ENCODE peak calls at places on chromosomes 2 and 18, in six cellular contexts. N is upper lobe of right lung, E is PC-9, X is lower leg skin, F is H9, V is cardiac fibroblast. G is an unnamed sample.

GRCh38 chr2:195270466-195270865 is 386.6 kb upstream of the SLC39A10 start:
- DNase-seq in N (no peak), E (no peak), X (no peak), F (no peak), V (no peak), G (no peak)

GRCh38 chr2:72325592-72326422 is 178.1 kb upstream of the CYP26B1 start:
- DNase-seq in N (no peak), E (no peak), X (no peak), F (peak; percentile 51), V (peak; percentile 15), G (no peak)

GRCh38 chr2:47221039-47221438 is 65.9 kb upstream of the STPG4 start:
- DNase-seq in N (no peak), E (no peak), X (no peak), F (no peak), V (peak; percentile 57), G (no peak)

GRCh38 chr2:127164761-127165538 is 55.1 kb downstream of the CYP27C1 start:
- DNase-seq in N (no peak), E (no peak), X (peak; percentile 62), F (no peak), V (no peak), G (peak; percentile 70)

GRCh38 chr2:43025709-43026290 is 200.6 kb downstream of the ZFP36L2 start:
- DNase-seq in N (no peak), E (no peak), X (peak; percentile 32), F (no peak), V (no peak), G (no peak)

GRCh38 chr2:43224131-43224570 is 2.3 kb downstream of the ZFP36L2 start:
- DNase-seq in N (peak; percentile 86), E (peak; percentile 56), X (peak; percentile 91), F (peak; percentile 78), V (peak; percentile 89), G (peak; percentile 91)

GRCh38 chr18:68448736-68449135 is 266.2 kb downstream of the TMX3 start:
- DNase-seq in N (no peak), E (no peak), X (no peak), F (no peak), V (peak; percentile 45), G (no peak)

GRCh38 chr2:128396500-128396891 is 77.8 kb upstream of the HS6ST1 start:
- DNase-seq in N (peak; percentile 34), E (peak; percentile 47), X (peak; percentile 68), F (peak; percentile 80), V (no peak), G (no peak)

GRCh38 chr18:46820863-46821262 is 64.0 kb upstream of the ST8SIA5 start:
- DNase-seq in N (no peak), E (no peak), X (no peak), F (no peak), V (no peak), G (no peak)

GRCh38 chr2:220674033-220674432 is 898.1 kb downstream of the EPHA4 start:
- DNase-seq in N (no peak), E (no peak), X (no peak), F (no peak), V (no peak), G (no peak)

GRCh38 chr2:43059183-43059897 is 167.1 kb downstream of the ZFP36L2 start:
- DNase-seq in N (peak; percentile 80), E (no peak), X (peak; percentile 90), F (no peak), V (peak; percentile 97), G (no peak)

GRCh38 chr2:36486546-36487044 is 111.4 kb downstream of the FEZ2 start:
- DNase-seq in N (no peak), E (peak; percentile 89), X (no peak), F (no peak), V (peak; percentile 84), G (no peak)

GRCh38 chr2:25794544-25795276 is 83.6 kb downstream of the ASXL2 start:
- DNase-seq in N (no peak), E (no peak), X (no peak), F (no peak), V (no peak), G (no peak)

GRCh38 chr2:44843086-44843485 is 98.4 kb upstream of the SIX3 start:
- DNase-seq in N (no peak), E (no peak), X (no peak), F (no peak), V (no peak), G (no peak)

GRCh38 chr18:55012041-55012440 is 52.8 kb upstream of the CCDC68 start:
- DNase-seq in N (no peak), E (no peak), X (no peak), F (no peak), V (no peak), G (no peak)

GRCh38 chr2:54556659-54557121 is 100.6 kb downstream of the SPTBN1 start:
- DNase-seq in N (no peak), E (peak; percentile 83), X (no peak), F (no peak), V (peak; percentile 87), G (no peak)

GRCh38 chr2:64404743-64405142 is 49.2 kb upstream of the LGALSL start:
- DNase-seq in N (peak; percentile 61), E (no peak), X (no peak), F (peak; percentile 60), V (peak; percentile 73), G (peak; percentile 57)

DNA sequence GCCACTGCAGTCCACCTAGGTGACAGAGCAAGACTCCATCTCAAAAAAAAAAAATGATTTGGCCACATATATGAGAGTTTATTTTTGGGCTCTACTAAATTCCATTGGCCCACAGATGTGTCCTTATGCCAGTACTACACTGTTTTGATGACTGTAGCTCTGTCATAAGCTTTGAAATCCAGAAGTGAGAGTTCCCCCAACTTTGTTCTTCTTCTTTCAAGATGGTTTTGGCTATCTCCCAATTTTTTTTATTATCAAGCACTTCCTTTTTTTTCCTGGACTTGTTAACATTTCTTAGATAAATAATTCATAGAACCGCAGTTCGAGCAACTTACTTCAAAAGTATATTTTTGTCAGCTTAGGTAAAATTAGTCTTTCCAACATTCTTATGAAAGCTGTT is 96.9 kb downstream of the TSHZ1 start:
- DNase-seq in N (no peak), E (no peak), X (no peak), F (no peak), V (no peak), G (no peak)
- TF ChIP-seq CTCF in N (no peak), E (no peak), X (no peak), F (no peak), V (no peak), G (no peak)

GRCh38 chr18:62957885-62958472 is 242.6 kb downstream of the PHLPP1 start:
- DNase-seq in N (no peak), E (no peak), X (no peak), F (peak; percentile 71), V (peak; percentile 59), G (no peak)
- TF ChIP-seq CTCF in N (peak; percentile 52), E (peak; percentile 70), X (no peak), F (peak; percentile 78), V (peak; percentile 42), G (peak; percentile 62)

DNA sequence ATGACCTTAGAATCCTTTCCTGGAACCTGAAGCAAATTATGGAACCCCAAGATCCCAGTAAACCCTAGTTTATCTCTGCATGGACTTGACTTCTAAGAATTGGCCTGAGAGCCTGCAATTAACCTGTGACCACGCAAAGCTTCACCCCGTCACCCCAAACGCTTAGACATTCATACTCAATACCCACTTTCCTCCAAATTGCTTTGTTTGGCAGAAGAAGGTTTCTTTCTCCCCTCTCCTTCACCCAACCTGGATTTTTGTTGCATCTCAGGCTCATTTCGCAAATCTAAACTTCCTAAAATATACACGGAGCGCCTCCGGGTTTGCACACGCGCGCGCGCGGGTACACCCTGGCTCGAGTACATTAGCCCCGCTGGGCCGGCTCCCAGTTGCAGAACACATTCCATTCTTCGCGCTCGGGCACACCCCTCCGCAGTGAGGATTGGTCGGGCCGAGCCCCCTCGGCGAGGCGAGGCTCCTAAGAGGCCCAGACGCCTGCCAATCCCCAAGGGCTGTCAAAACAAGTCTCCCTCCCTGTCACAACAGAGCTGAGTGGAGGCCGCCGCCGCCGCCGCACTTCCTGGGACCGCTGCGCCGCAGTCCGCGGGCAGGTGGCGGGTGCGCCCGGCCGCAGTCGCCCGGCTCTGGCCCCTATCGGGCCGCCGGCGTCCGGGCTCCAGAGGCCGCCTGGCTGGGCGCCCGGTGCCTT is at the start of gene PLCL1:
- DNase-seq in N (peak; percentile 96), E (peak; percentile 62), X (peak; percentile 98), F (peak; percentile 94), V (peak; percentile 97), G (peak; percentile 95)
- TF ChIP-seq CTCF in N (no peak), E (no peak), X (no peak), F (no peak), V (no peak), G (no peak)

GRCh38 chr2:40209728-40210127 is 242.2 kb downstream of the SLC8A1 start:
- DNase-seq in N (no peak), E (no peak), X (no peak), F (no peak), V (no peak), G (no peak)

GRCh38 chr2:40213616-40214015 is 238.3 kb downstream of the SLC8A1 start:
- DNase-seq in N (no peak), E (no peak), X (no peak), F (no peak), V (no peak), G (no peak)

GRCh38 chr2:40210968-40211353 is 240.9 kb downstream of the SLC8A1 start:
- DNase-seq in N (no peak), E (no peak), X (no peak), F (no peak), V (no peak), G (no peak)

GRCh38 chr2:40210344-40210967 is 241.4 kb downstream of the SLC8A1 start:
- DNase-seq in N (no peak), E (no peak), X (no peak), F (no peak), V (no peak), G (no peak)

GRCh38 chr2:40213071-40213470 is 238.8 kb downstream of the SLC8A1 start:
- DNase-seq in N (no peak), E (no peak), X (no peak), F (no peak), V (peak; percentile 38), G (no peak)
- TF ChIP-seq CTCF in N (peak; percentile 38), E (peak; percentile 64), X (no peak), F (peak; percentile 55), V (peak; percentile 53), G (peak; percentile 66)

G was measured in osteocyte.